ENCODE peak calls at places on chromosome 6, in nine cellular contexts. S is stimulated activated CD4-positive, alpha-beta T cell treated with anti-CD3 and anti-CD28 coated beads, Interleukin-4, amount 100 ng/mL, for 48 hours; X is GM12892; I is neural crest cell; E is A172; A is Calu3; L is left ventricle myocardium superior; F is neural progenitor cell; M is NCI-H187. Q is an unnamed sample.
A peak's percentile ranks its signal among the peaks of the same experiment; 100 is the strongest.

GRCh38 chr6:51959744-51960383 is 127.5 kb downstream of the PKHD1 start:
- DNase-seq in L (peak; percentile 56), F (peak; percentile 84), E (peak; percentile 61), A (peak; percentile 65), X (peak; percentile 7), I (peak; percentile 85), M (peak; percentile 25), S (peak; percentile 30), Q (peak; percentile 19)

GRCh38 chr6:97068211-97068610 is 143.7 kb downstream of the KLHL32 start:
- DNase-seq in M (no peak), E (no peak), S (no peak), F (peak; percentile 30), I (peak; percentile 33), X (no peak), A (peak; percentile 32), L (no peak), Q (peak; percentile 37)

GRCh38 chr6:20416567-20417345 is 15.1 kb downstream of the E2F3 start:
- DNase-seq in F (peak; percentile 18), A (no peak), L (no peak), X (no peak), E (no peak), M (no peak), S (no peak), I (no peak), Q (no peak)

GRCh38 chr6:129893513-129894098 is 32.5 kb upstream of the TMEM244 start:
- DNase-seq in L (no peak), F (no peak), A (no peak), S (no peak), E (peak; percentile 9), M (no peak), X (no peak), I (no peak), Q (peak; percentile 38)

GRCh38 chr6:167824591-167825041 is 2.1 kb upstream of the AFDN start:
- DNase-seq in I (no peak), M (no peak), E (no peak), S (no peak), L (no peak), A (no peak), X (no peak), F (no peak), Q (no peak)

GRCh38 chr6:89310929-89311328 is 4.2 kb downstream of the GABRR2 start:
- DNase-seq in S (no peak), I (no peak), X (no peak), F (peak; percentile 49), M (no peak), A (no peak), E (peak; percentile 65), L (no peak), Q (peak; percentile 79)

GRCh38 chr6:106377061-106377540 is 16.6 kb downstream of the CRYBG1 start:
- DNase-seq in A (no peak), E (peak; percentile 22), S (no peak), X (no peak), L (no peak), I (no peak), F (no peak), M (no peak), Q (no peak)

GRCh38 chr6:159875194-159875593 is 15.6 kb upstream of the MAS1 start:
- DNase-seq in I (no peak), M (no peak), F (no peak), X (no peak), E (no peak), A (no peak), S (no peak), L (no peak), Q (no peak)

GRCh38 chr6:108323710-108324109 is 28.9 kb downstream of the AFG1L start:
- DNase-seq in E (no peak), F (no peak), L (no peak), I (no peak), M (no peak), S (no peak), X (no peak), A (no peak), Q (no peak)

GRCh38 chr6:88823998-88824397 is 139.4 kb downstream of the RNGTT start:
- DNase-seq in L (no peak), A (no peak), X (no peak), E (peak; percentile 8), F (no peak), I (no peak), M (no peak), S (no peak), Q (peak; percentile 67)

GRCh38 chr6:106692823-106693216 is 63.4 kb downstream of the QRSL1 start:
- DNase-seq in I (no peak), M (no peak), X (no peak), E (peak; percentile 5), A (no peak), F (no peak), L (no peak), S (no peak), Q (no peak)

GRCh38 chr6:24673625-24674024 is 6.7 kb downstream of the ACOT13 start:
- DNase-seq in A (no peak), I (no peak), E (no peak), M (no peak), X (no peak), L (no peak), F (peak; percentile 25), S (no peak), Q (no peak)

GRCh38 chr6:84137989-84138575 is 89.4 kb downstream of the CEP162 start:
- DNase-seq in E (peak; percentile 0), I (no peak), M (no peak), L (no peak), X (no peak), A (no peak), F (no peak), S (no peak), Q (no peak)

GRCh38 chr6:13813621-13814175 is 659 bp downstream of the MCUR1 start:
- DNase-seq in F (peak; percentile 95), E (peak; percentile 48), L (peak; percentile 80), S (no peak), X (no peak), A (peak; percentile 43), I (peak; percentile 63), M (peak; percentile 48), Q (peak; percentile 53)

GRCh38 chr6:87706187-87706966 is 4.3 kb upstream of the AKIRIN2 start:
- DNase-seq in I (no peak), S (no peak), X (no peak), L (no peak), F (no peak), M (no peak), A (no peak), E (peak; percentile 54), Q (peak; percentile 80)

GRCh38 chr6:133136177-133136896 is 104.8 kb upstream of the EYA4 start:
- DNase-seq in S (no peak), M (no peak), X (no peak), L (no peak), I (no peak), A (no peak), E (no peak), F (peak; percentile 43), Q (no peak)

GRCh38 chr6:151379933-151380847 is 11.2 kb downstream of the ZBTB2 start:
- DNase-seq in F (no peak), I (no peak), L (no peak), M (no peak), S (no peak), E (no peak), X (peak; percentile 32), A (no peak), Q (no peak)

GRCh38 chr6:116467096-116467495 is 5.9 kb downstream of the CALHM6 start:
- DNase-seq in I (no peak), M (no peak), F (no peak), A (no peak), E (peak; percentile 22), L (no peak), X (no peak), S (no peak), Q (no peak)

GRCh38 chr6:125918681-125919566 is 37.6 kb upstream of the HINT3 start:
- DNase-seq in S (peak; percentile 32), X (no peak), A (peak; percentile 66), L (no peak), I (no peak), E (peak; percentile 69), F (no peak), M (no peak), Q (peak; percentile 73)

GRCh38 chr6:76481101-76481500 is 408.6 kb upstream of the IMPG1 start:
- DNase-seq in M (no peak), X (no peak), A (no peak), F (peak; percentile 72), S (no peak), E (no peak), I (no peak), L (no peak), Q (no peak)

Q was measured in HCEC 1CT.